ENCODE peak calls at places on chromosome 11, in four cellular contexts. K is nucleus accumbens, H is T-cell, I is HS-5. J is an unnamed sample.
A peak's percentile ranks its signal among the peaks of the same experiment; 100 is the strongest.

GRCh38 chr11:43784866-43785265 is 95.8 kb upstream of the ALKBH3 start:
- DNase-seq in I (no peak), H (no peak), K (no peak), J (no peak)

GRCh38 chr11:128196235-128196634 is 391.1 kb downstream of the ETS1 start:
- DNase-seq in I (no peak), K (no peak), H (no peak), J (no peak)

GRCh38 chr11:59188954-59189353 is 17.0 kb downstream of the DTX4 start:
- DNase-seq in K (no peak), H (no peak), I (no peak), J (no peak)

GRCh38 chr11:20963596-20963995 is 294.2 kb downstream of the NELL1 start:
- DNase-seq in H (no peak), K (no peak), I (no peak), J (peak; percentile 18)

GRCh38 chr11:45182902-45183301 is 36.5 kb downstream of the PRDM11 start:
- DNase-seq in K (no peak), I (no peak), H (no peak), J (no peak)

GRCh38 chr11:110286298-110287040 is 9.9 kb downstream of the RDX start:
- DNase-seq in H (no peak), K (no peak), I (no peak), J (no peak)

GRCh38 chr11:79291948-79292347 is 148.9 kb downstream of the TENM4 start:
- DNase-seq in I (no peak), H (no peak), K (no peak), J (no peak)

GRCh38 chr11:83156996-83157754 is at the start of gene PCF11:
- DNase-seq in K (no peak), H (no peak), I (no peak), J (no peak)

GRCh38 chr11:17258670-17259069 is 17.9 kb upstream of the NUCB2 start:
- DNase-seq in I (no peak), K (no peak), H (no peak), J (no peak)

GRCh38 chr11:126341760-126342161 is 13.7 kb upstream of the ST3GAL4 start:
- DNase-seq in I (peak; percentile 80), K (no peak), H (no peak), J (no peak)

GRCh38 chr11:44671234-44671633 is 55.5 kb upstream of the TSPAN18 start:
- DNase-seq in H (no peak), K (no peak), I (no peak), J (no peak)

GRCh38 chr11:117815262-117815803 is 9.2 kb downstream of the FXYD2 start:
- DNase-seq in K (no peak), H (peak; percentile 78), I (no peak), J (no peak)

GRCh38 chr11:82981852-82982251 is 80.3 kb downstream of the DDIAS start:
- DNase-seq in K (no peak), I (no peak), H (no peak), J (no peak)

GRCh38 chr11:394034-394857 is at the start of gene PKP3:
- DNase-seq in K (no peak), H (no peak), I (peak; percentile 55), J (no peak)

GRCh38 chr11:13782395-13783080 is 114.1 kb downstream of the FAR1 start:
- DNase-seq in K (no peak), H (no peak), I (no peak), J (no peak)

GRCh38 chr11:72295471-72295870 is 51.5 kb upstream of the PHOX2A start:
- DNase-seq in K (no peak), I (no peak), H (no peak), J (no peak)

GRCh38 chr11:108666373-108666772 is 1.5 kb downstream of the DDX10 start:
- DNase-seq in K (no peak), I (no peak), H (no peak), J (no peak)

GRCh38 chr11:20671856-20672546 is 2.6 kb downstream of the NELL1 start:
- DNase-seq in H (no peak), K (no peak), I (no peak), J (no peak)

GRCh38 chr11:19822531-19822930 is 109.9 kb downstream of the NAV2 start:
- DNase-seq in H (no peak), K (no peak), I (no peak), J (no peak)

GRCh38 chr11:33713162-33713913 is 12.7 kb upstream of the C11orf91 start:
- DNase-seq in H (no peak), K (no peak), I (no peak), J (no peak)

GRCh38 chr11:70210516-70210915 is 7.4 kb downstream of the FADD start:
- DNase-seq in H (no peak), I (no peak), K (no peak), J (no peak)

GRCh38 chr11:68266121-68266891 is 5.5 kb downstream of the C11orf24 start:
- DNase-seq in I (no peak), K (no peak), H (no peak), J (no peak)

GRCh38 chr11:110026823-110027626 is 66.2 kb upstream of the ZC3H12C start:
- DNase-seq in H (no peak), K (no peak), I (no peak), J (no peak)

GRCh38 chr11:13415201-13415600 is 47.8 kb downstream of the BTBD10 start:
- DNase-seq in H (no peak), K (no peak), I (no peak), J (no peak)

GRCh38 chr11:6402561-6402981 is 12.3 kb downstream of the SMPD1 start:
- DNase-seq in I (no peak), K (no peak), H (peak; percentile 85), J (no peak)

GRCh38 chr11:30719420-30719819 is 133.3 kb upstream of the MPPED2 start:
- DNase-seq in I (no peak), H (no peak), K (no peak), J (no peak)

GRCh38 chr11:35953081-35953480 is 9.2 kb downstream of the LDLRAD3 start:
- DNase-seq in K (peak; percentile 68), I (no peak), H (no peak), J (no peak)

GRCh38 chr11:76789443-76789719 is 6.2 kb downstream of the TSKU start:
- DNase-seq in H (no peak), K (no peak), I (no peak), J (no peak)

GRCh38 chr11:70491696-70492472 is 93.6 kb downstream of the CTTN start:
- DNase-seq in K (no peak), H (no peak), I (no peak), J (no peak)

GRCh38 chr11:117818036-117818858 is 6.3 kb downstream of the FXYD2 start:
- DNase-seq in I (no peak), K (no peak), H (peak; percentile 15), J (peak; percentile 56)

GRCh38 chr11:29844701-29845379 is 172.0 kb downstream of the KCNA4 start:
- DNase-seq in H (no peak), I (no peak), K (no peak), J (no peak)

J was measured in kidney epithelial cell.